ENCODE peak calls at places on chromosomes 4 and X, in six cellular contexts. One of them, this sample, is unnamed.

GRCh38 chr4:140003851-140004579 is 150.0 kb downstream of the MAML3 start:
- DNase-seq in GM03348: no peak
- DNase-seq in LoVo: no peak
- DNase-seq in Right ventricle myocardium superior: no peak
- DNase-seq in astrocyte: no peak
- DNase-seq in PC-3: no peak
- DNase-seq in this sample: no peak

GRCh38 chrX:72348247-72348979 is 42.7 kb upstream of the CITED1 start:
- DNase-seq in GM03348: no peak
- DNase-seq in LoVo: no peak
- DNase-seq in Right ventricle myocardium superior: no peak
- DNase-seq in astrocyte: no peak
- DNase-seq in PC-3: no peak
- DNase-seq in this sample: no peak

GRCh38 chr4:113447695-113448265 is 313.8 kb downstream of the CAMK2D start:
- DNase-seq in GM03348: no peak
- DNase-seq in LoVo: no peak
- DNase-seq in Right ventricle myocardium superior: no peak
- DNase-seq in astrocyte: no peak
- DNase-seq in PC-3: no peak
- DNase-seq in this sample: no peak

GRCh38 chrX:1778817-1779216 is 164.0 kb downstream of the ASMT start:
- DNase-seq in GM03348: no peak
- DNase-seq in LoVo: no peak
- DNase-seq in Right ventricle myocardium superior: no peak
- DNase-seq in astrocyte: no peak
- DNase-seq in PC-3: peak
- DNase-seq in this sample: no peak

GRCh38 chrX:152896450-152896849 is 1.4 kb upstream of the ZNF185 start:
- DNase-seq in GM03348: peak
- DNase-seq in LoVo: peak
- DNase-seq in Right ventricle myocardium superior: no peak
- DNase-seq in astrocyte: no peak
- DNase-seq in PC-3: peak
- DNase-seq in this sample: no peak

GRCh38 chr4:138297743-138298405 is 55.7 kb upstream of the SLC7A11 start:
- DNase-seq in GM03348: no peak
- DNase-seq in LoVo: no peak
- DNase-seq in Right ventricle myocardium superior: no peak
- DNase-seq in astrocyte: no peak
- DNase-seq in PC-3: no peak
- DNase-seq in this sample: no peak

GRCh38 chrX:56233682-56234081 is 1.5 kb downstream of the KLF8 start:
- DNase-seq in GM03348: peak
- DNase-seq in LoVo: no peak
- DNase-seq in Right ventricle myocardium superior: peak
- DNase-seq in astrocyte: peak
- DNase-seq in PC-3: no peak
- DNase-seq in this sample: peak

GRCh38 chrX:12887767-12888166 is 18.7 kb upstream of the TLR8 start:
- DNase-seq in GM03348: no peak
- DNase-seq in LoVo: no peak
- DNase-seq in Right ventricle myocardium superior: no peak
- DNase-seq in astrocyte: no peak
- DNase-seq in PC-3: no peak
- DNase-seq in this sample: no peak

GRCh38 chrX:151384807-151385206 is 12.2 kb upstream of the VMA21 start:
- DNase-seq in GM03348: no peak
- DNase-seq in LoVo: no peak
- DNase-seq in Right ventricle myocardium superior: no peak
- DNase-seq in astrocyte: no peak
- DNase-seq in PC-3: no peak
- DNase-seq in this sample: no peak

GRCh38 chr4:122195718-122196117 is 43.6 kb downstream of the BLTP1 start:
- DNase-seq in GM03348: no peak
- DNase-seq in LoVo: no peak
- DNase-seq in Right ventricle myocardium superior: no peak
- DNase-seq in astrocyte: no peak
- DNase-seq in PC-3: no peak
- DNase-seq in this sample: no peak

GRCh38 chr4:67549123-67549522 is 3.8 kb upstream of the CENPC start:
- DNase-seq in GM03348: no peak
- DNase-seq in LoVo: peak
- DNase-seq in Right ventricle myocardium superior: no peak
- DNase-seq in astrocyte: peak
- DNase-seq in PC-3: peak
- DNase-seq in this sample: no peak

GRCh38 chrX:132216806-132217202 is 2.4 kb downstream of the RAP2C start:
- DNase-seq in GM03348: no peak
- DNase-seq in LoVo: no peak
- DNase-seq in Right ventricle myocardium superior: no peak
- DNase-seq in astrocyte: peak
- DNase-seq in PC-3: peak
- DNase-seq in this sample: peak

GRCh38 chrX:19272452-19272851 is 71.3 kb upstream of the PDHA1 start:
- DNase-seq in GM03348: no peak
- DNase-seq in LoVo: no peak
- DNase-seq in Right ventricle myocardium superior: no peak
- DNase-seq in astrocyte: peak
- DNase-seq in PC-3: peak
- DNase-seq in this sample: no peak

GRCh38 chr4:149065753-149066152 is 623.5 kb upstream of the NR3C2 start:
- DNase-seq in GM03348: no peak
- DNase-seq in LoVo: no peak
- DNase-seq in Right ventricle myocardium superior: no peak
- DNase-seq in astrocyte: no peak
- DNase-seq in PC-3: no peak
- DNase-seq in this sample: no peak

This sample was measured in hepatocyte.